ENCODE peak calls at places on chromosome 18, in nine cellular contexts. T is gastrocnemius medialis, I is spleen, F is prostate gland, E is HepG2, B is HCT116, P is A549, L is Peyer's patch, U is transverse colon. S is an unnamed sample.

GRCh38 chr18:41266616-41267015 is 688.4 kb upstream of the PIK3C3 start:
- DNase-seq in I (no peak), L (no peak), F (no peak), P (no peak), B (no peak), U (no peak), T (no peak), E (no peak), S (no peak)

GRCh38 chr18:24227976-24228660 is 89.3 kb downstream of the CABYR start:
- DNase-seq in E (no peak), U (no peak), L (no peak), T (no peak), F (no peak), B (no peak), P (no peak), I (no peak), S (no peak)

GRCh38 chr18:27887287-27887686 is 289.6 kb downstream of the CDH2 start:
- DNase-seq in F (no peak), L (no peak), E (no peak), U (no peak), P (no peak), I (no peak), B (no peak), T (no peak), S (no peak)

GRCh38 chr18:22466608-22467390 is 49.1 kb upstream of the CTAGE1 start:
- DNase-seq in B (peak; percentile 10), I (no peak), P (peak; percentile 24), L (no peak), F (peak; percentile 23), T (no peak), E (peak; percentile 58), U (no peak), S (no peak)

GRCh38 chr18:58313491-58314032 is 269.5 kb downstream of the NEDD4L start:
- DNase-seq in F (peak; percentile 70), U (peak; percentile 71), P (no peak), I (no peak), L (no peak), T (peak; percentile 48), B (no peak), E (peak; percentile 9), S (peak; percentile 71)

GRCh38 chr18:1133541-1133940 is 228.9 kb downstream of the ADCYAP1 start:
- DNase-seq in P (no peak), L (no peak), B (no peak), F (no peak), E (no peak), I (no peak), U (no peak), T (no peak), S (no peak)

GRCh38 chr18:10923671-10924070 is 225.7 kb downstream of the PIEZO2 start:
- DNase-seq in L (no peak), T (no peak), P (no peak), B (no peak), I (no peak), E (no peak), U (no peak), F (no peak), S (peak; percentile 20)

GRCh38 chr18:58473071-58473470 is 155.8 kb downstream of the ALPK2 start:
- DNase-seq in L (no peak), B (no peak), P (no peak), F (no peak), I (no peak), U (no peak), T (no peak), E (no peak), S (no peak)

GRCh38 chr18:75081486-75081885 is 127.5 kb downstream of the PTGR3 start:
- DNase-seq in I (no peak), U (no peak), P (no peak), E (no peak), B (no peak), F (no peak), L (no peak), T (no peak), S (no peak)

GRCh38 chr18:27577265-27577664 is 392.2 kb upstream of the CHST9 start:
- DNase-seq in L (no peak), I (no peak), U (no peak), F (no peak), P (no peak), E (no peak), T (no peak), B (no peak), S (no peak)

GRCh38 chr18:77899972-77900754 is 650.5 kb downstream of the GALR1 start:
- DNase-seq in L (no peak), P (peak; percentile 21), I (peak; percentile 85), T (no peak), B (no peak), F (no peak), U (peak; percentile 14), E (no peak), S (peak; percentile 45)

GRCh38 chr18:41347057-41347456 is 608.0 kb upstream of the PIK3C3 start:
- DNase-seq in P (no peak), B (no peak), U (no peak), E (no peak), I (no peak), L (no peak), T (no peak), F (no peak), S (no peak)

GRCh38 chr18:59383831-59384230 is 24.8 kb upstream of the LMAN1 start:
- DNase-seq in P (no peak), I (no peak), B (no peak), T (no peak), F (no peak), U (no peak), L (no peak), E (no peak), S (no peak)

DNA sequence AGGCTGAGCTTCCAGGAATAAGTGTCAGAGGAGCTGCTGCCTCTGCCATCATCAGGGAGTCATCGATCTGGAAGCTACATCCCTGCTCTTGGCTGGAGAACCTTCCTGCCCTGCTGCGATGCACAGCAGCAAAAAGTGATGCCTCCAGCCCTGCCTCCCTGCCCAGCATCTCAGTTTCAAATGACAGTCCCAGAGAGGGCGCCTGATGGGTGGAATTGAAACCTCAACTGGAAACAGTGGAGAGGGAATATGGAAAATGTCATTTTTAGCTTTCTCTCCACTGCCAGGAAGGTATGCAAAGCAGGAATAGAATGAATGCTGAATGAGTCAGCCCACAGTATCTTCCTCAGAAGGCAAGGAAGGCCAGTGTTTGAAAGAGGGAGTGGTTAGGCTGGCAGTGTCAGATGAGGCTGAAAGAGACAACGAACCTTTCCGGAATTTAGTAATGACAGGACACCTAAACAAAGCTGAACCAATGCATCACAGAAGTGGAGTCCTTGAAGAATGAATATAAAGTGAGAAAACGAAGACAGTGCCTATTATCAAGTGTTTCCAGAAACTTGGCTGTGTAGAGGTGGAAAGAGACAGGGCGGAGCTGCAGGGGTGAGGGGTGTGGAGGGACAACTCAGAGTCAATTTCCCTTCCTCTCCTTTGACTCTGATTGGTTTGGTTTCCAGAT is 153.9 kb upstream of the NDUFV2 start:
- DNase-seq in E (no peak), P (peak; percentile 57), I (no peak), T (no peak), L (no peak), U (no peak), F (no peak), B (no peak), S (peak; percentile 15)
- H3K4me1 ChIP-seq in E (peaks cover 10% of the 10 kb centered on the region), P (peaks cover 23% of the 10 kb centered on the region), I (peaks cover 14% of the 10 kb centered on the region), T (peaks cover 4% of the 10 kb centered on the region), L (no peaks in the 10 kb centered on the region), U (no peaks in the 10 kb centered on the region), F (no peaks in the 10 kb centered on the region), B (peaks cover 53% of the 10 kb centered on the region), S (no peaks in the 10 kb centered on the region)

GRCh38 chr18:46009158-46009866 is 42.2 kb upstream of the EPG5 start:
- DNase-seq in U (no peak), P (no peak), B (no peak), T (no peak), L (no peak), F (no peak), I (no peak), E (no peak), S (no peak)
- H3K4me3 ChIP-seq in U (no peak overlapping the region), P (no peak overlapping the region), B (no peak overlapping the region), T (no peak overlapping the region), L (no peak overlapping the region), F (no peak overlapping the region), I (no peak overlapping the region), E (no peak overlapping the region), S (no peak overlapping the region)

GRCh38 chr18:76532875-76533274 is 37.8 kb upstream of the ZNF516 start:
- DNase-seq in F (no peak), B (no peak), P (no peak), T (no peak), E (no peak), U (no peak), I (no peak), L (no peak), S (no peak)

GRCh38 chr18:76529433-76529811 is 34.4 kb upstream of the ZNF516 start:
- DNase-seq in F (no peak), U (no peak), E (no peak), L (no peak), P (no peak), I (no peak), T (no peak), B (no peak), S (no peak)

GRCh38 chr18:76528477-76529432 is 33.7 kb upstream of the ZNF516 start:
- DNase-seq in F (peak; percentile 25), B (no peak), U (peak; percentile 24), P (no peak), I (peak; percentile 61), T (peak; percentile 26), E (peak; percentile 50), L (no peak), S (peak; percentile 49)

GRCh38 chr18:76530846-76531245 is 35.8 kb upstream of the ZNF516 start:
- DNase-seq in B (no peak), I (no peak), T (no peak), P (no peak), E (no peak), L (no peak), F (no peak), U (no peak), S (no peak)

DNA sequence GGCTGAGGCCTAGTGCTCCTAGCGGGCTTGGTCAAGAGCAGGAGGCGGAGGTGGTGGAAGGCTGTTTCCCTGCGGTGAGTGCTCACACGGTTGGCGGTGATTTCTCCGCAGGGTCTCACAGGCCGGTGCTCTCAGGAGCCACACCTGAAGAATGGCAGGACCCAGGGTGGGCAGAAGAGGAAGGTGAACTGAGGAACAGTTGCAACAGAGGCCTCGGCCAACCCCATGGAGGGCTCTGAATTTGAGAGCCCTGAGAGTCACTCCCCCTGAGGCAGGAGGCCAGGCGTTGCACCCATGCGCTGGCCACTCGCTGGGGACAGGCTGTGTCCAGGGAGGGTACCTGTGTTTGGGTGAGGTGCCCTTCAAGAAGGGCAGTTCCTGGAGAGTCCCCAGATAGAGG is 35.3 kb upstream of the ZNF516 start:
- DNase-seq in I (no peak), E (no peak), U (no peak), B (no peak), L (no peak), F (no peak), T (no peak), P (no peak), S (no peak)
- TF ChIP-seq POLR2A in I (no peak), E (no peak), U (no peak), B (no peak), L (no peak), F (no peak), T (no peak), P (no peak), S (no peak)

DNA sequence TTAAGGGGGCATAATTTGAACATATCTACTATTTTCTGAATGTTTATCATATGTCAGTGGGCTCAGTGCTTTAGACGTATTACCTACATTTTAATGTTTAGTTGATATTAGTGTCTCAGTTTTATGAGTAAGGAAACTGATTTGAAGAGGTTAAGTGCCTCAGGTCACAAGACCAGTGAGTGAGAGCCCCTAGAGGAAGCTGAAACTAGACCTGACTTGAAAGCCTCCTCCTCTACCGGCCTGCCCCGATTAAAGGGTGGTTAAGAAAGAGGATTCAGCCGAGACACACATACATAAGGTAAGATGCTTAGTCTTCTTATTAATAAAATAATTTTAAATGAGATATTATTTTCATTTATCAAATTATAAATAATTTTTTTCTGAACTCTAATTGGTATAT is 319.7 kb upstream of the MC4R start:
- DNase-seq in E (no peak), L (no peak), I (no peak), P (no peak), F (no peak), U (no peak), B (no peak), T (no peak), S (no peak)
- H3K4me1 ChIP-seq in E (no peaks in the 10 kb centered on the region), L (no peaks in the 10 kb centered on the region), I (no peaks in the 10 kb centered on the region), P (no peaks in the 10 kb centered on the region), F (no peaks in the 10 kb centered on the region), U (no peaks in the 10 kb centered on the region), B (no peaks in the 10 kb centered on the region), T (no peaks in the 10 kb centered on the region), S (no peaks in the 10 kb centered on the region)

S was measured in adrenal gland.